ENCODE peak calls at places on chromosome 21, in seven cellular contexts. One of them, this sample, is unnamed.

GRCh38 chr21:36260030-36260787 is 59.8 kb upstream of the MORC3 start:
- DNase-seq in AG04449: peak
- DNase-seq in psoas muscle: no peak
- DNase-seq in fibroblast of pulmonary artery: peak
- DNase-seq in fibroblast of the aortic adventitia: peak
- DNase-seq in left lung: no peak
- DNase-seq in sigmoid colon: no peak
- DNase-seq in this sample: peak

GRCh38 chr21:29669416-29669815 is 270.4 kb downstream of the GRIK1 start:
- DNase-seq in AG04449: no peak
- DNase-seq in psoas muscle: no peak
- DNase-seq in fibroblast of pulmonary artery: no peak
- DNase-seq in fibroblast of the aortic adventitia: no peak
- DNase-seq in left lung: no peak
- DNase-seq in sigmoid colon: no peak
- DNase-seq in this sample: no peak

GRCh38 chr21:15943009-15943666 is 213.4 kb downstream of the USP25 start:
- DNase-seq in AG04449: no peak
- DNase-seq in psoas muscle: no peak
- DNase-seq in fibroblast of pulmonary artery: peak
- DNase-seq in fibroblast of the aortic adventitia: peak
- DNase-seq in left lung: no peak
- DNase-seq in sigmoid colon: no peak
- DNase-seq in this sample: no peak

GRCh38 chr21:15809065-15809464 is 79.3 kb downstream of the USP25 start:
- DNase-seq in AG04449: no peak
- DNase-seq in psoas muscle: no peak
- DNase-seq in fibroblast of pulmonary artery: no peak
- DNase-seq in fibroblast of the aortic adventitia: no peak
- DNase-seq in left lung: no peak
- DNase-seq in sigmoid colon: no peak
- DNase-seq in this sample: no peak

GRCh38 chr21:17492415-17493168 is 20.3 kb upstream of the CXADR start:
- DNase-seq in AG04449: no peak
- DNase-seq in psoas muscle: no peak
- DNase-seq in fibroblast of pulmonary artery: no peak
- DNase-seq in fibroblast of the aortic adventitia: no peak
- DNase-seq in left lung: no peak
- DNase-seq in sigmoid colon: no peak
- DNase-seq in this sample: peak

GRCh38 chr21:15775981-15776380 is 46.2 kb downstream of the USP25 start:
- DNase-seq in AG04449: peak
- DNase-seq in psoas muscle: no peak
- DNase-seq in fibroblast of pulmonary artery: peak
- DNase-seq in fibroblast of the aortic adventitia: peak
- DNase-seq in left lung: no peak
- DNase-seq in sigmoid colon: no peak
- DNase-seq in this sample: no peak

GRCh38 chr21:25493722-25494121 is 113.6 kb downstream of the MRPL39 start:
- DNase-seq in AG04449: no peak
- DNase-seq in psoas muscle: no peak
- DNase-seq in fibroblast of pulmonary artery: no peak
- DNase-seq in fibroblast of the aortic adventitia: no peak
- DNase-seq in left lung: no peak
- DNase-seq in sigmoid colon: no peak
- DNase-seq in this sample: no peak

GRCh38 chr21:21238882-21239400 is 240.7 kb downstream of the NCAM2 start:
- DNase-seq in AG04449: no peak
- DNase-seq in psoas muscle: no peak
- DNase-seq in fibroblast of pulmonary artery: no peak
- DNase-seq in fibroblast of the aortic adventitia: no peak
- DNase-seq in left lung: no peak
- DNase-seq in sigmoid colon: no peak
- DNase-seq in this sample: no peak

GRCh38 chr21:42769183-42769819 is 110.0 kb downstream of the WDR4 start:
- DNase-seq in AG04449: no peak
- DNase-seq in psoas muscle: no peak
- DNase-seq in fibroblast of pulmonary artery: no peak
- DNase-seq in fibroblast of the aortic adventitia: no peak
- DNase-seq in left lung: no peak
- DNase-seq in sigmoid colon: no peak
- DNase-seq in this sample: no peak

GRCh38 chr21:24955275-24955961 is 651.9 kb downstream of the MRPL39 start:
- DNase-seq in AG04449: no peak
- DNase-seq in psoas muscle: no peak
- DNase-seq in fibroblast of pulmonary artery: no peak
- DNase-seq in fibroblast of the aortic adventitia: no peak
- DNase-seq in left lung: no peak
- DNase-seq in sigmoid colon: no peak
- DNase-seq in this sample: no peak

GRCh38 chr21:34039678-34040382 is 33.5 kb upstream of the MRPS6 start:
- DNase-seq in AG04449: no peak
- DNase-seq in psoas muscle: no peak
- DNase-seq in fibroblast of pulmonary artery: no peak
- DNase-seq in fibroblast of the aortic adventitia: peak
- DNase-seq in left lung: no peak
- DNase-seq in sigmoid colon: no peak
- DNase-seq in this sample: no peak

GRCh38 chr21:28317177-28317950 is 675.3 kb downstream of the LTN1 start:
- DNase-seq in AG04449: no peak
- DNase-seq in psoas muscle: peak
- DNase-seq in fibroblast of pulmonary artery: no peak
- DNase-seq in fibroblast of the aortic adventitia: peak
- DNase-seq in left lung: no peak
- DNase-seq in sigmoid colon: no peak
- DNase-seq in this sample: no peak

GRCh38 chr21:14815001-14815400 is 249.8 kb downstream of the NRIP1 start:
- DNase-seq in AG04449: no peak
- DNase-seq in psoas muscle: no peak
- DNase-seq in fibroblast of pulmonary artery: no peak
- DNase-seq in fibroblast of the aortic adventitia: no peak
- DNase-seq in left lung: no peak
- DNase-seq in sigmoid colon: no peak
- DNase-seq in this sample: no peak

GRCh38 chr21:23694396-23694795 is 1912.9 kb downstream of the MRPL39 start:
- DNase-seq in AG04449: no peak
- DNase-seq in psoas muscle: no peak
- DNase-seq in fibroblast of pulmonary artery: no peak
- DNase-seq in fibroblast of the aortic adventitia: no peak
- DNase-seq in left lung: no peak
- DNase-seq in sigmoid colon: no peak
- DNase-seq in this sample: no peak

GRCh38 chr21:15935530-15935929 is 205.7 kb downstream of the USP25 start:
- DNase-seq in AG04449: no peak
- DNase-seq in psoas muscle: no peak
- DNase-seq in fibroblast of pulmonary artery: peak
- DNase-seq in fibroblast of the aortic adventitia: no peak
- DNase-seq in left lung: no peak
- DNase-seq in sigmoid colon: no peak
- DNase-seq in this sample: peak

GRCh38 chr21:16865612-16866011 is 647.2 kb upstream of the CXADR start:
- DNase-seq in AG04449: no peak
- DNase-seq in psoas muscle: no peak
- DNase-seq in fibroblast of pulmonary artery: no peak
- DNase-seq in fibroblast of the aortic adventitia: peak
- DNase-seq in left lung: no peak
- DNase-seq in sigmoid colon: no peak
- DNase-seq in this sample: no peak

GRCh38 chr21:29953690-29954089 is 13.9 kb upstream of the GRIK1 start:
- DNase-seq in AG04449: no peak
- DNase-seq in psoas muscle: no peak
- DNase-seq in fibroblast of pulmonary artery: no peak
- DNase-seq in fibroblast of the aortic adventitia: no peak
- DNase-seq in left lung: no peak
- DNase-seq in sigmoid colon: no peak
- DNase-seq in this sample: no peak

GRCh38 chr21:39029086-39029772 is 154.0 kb downstream of the PSMG1 start:
- DNase-seq in AG04449: peak
- DNase-seq in psoas muscle: no peak
- DNase-seq in fibroblast of pulmonary artery: peak
- DNase-seq in fibroblast of the aortic adventitia: peak
- DNase-seq in left lung: no peak
- DNase-seq in sigmoid colon: peak
- DNase-seq in this sample: no peak

GRCh38 chr21:17679002-17679600 is 66.4 kb upstream of the BTG3 start:
- DNase-seq in AG04449: peak
- DNase-seq in psoas muscle: no peak
- DNase-seq in fibroblast of pulmonary artery: peak
- DNase-seq in fibroblast of the aortic adventitia: peak
- DNase-seq in left lung: no peak
- DNase-seq in sigmoid colon: no peak
- DNase-seq in this sample: peak

GRCh38 chr21:25373126-25374082 is 233.9 kb downstream of the MRPL39 start:
- DNase-seq in AG04449: no peak
- DNase-seq in psoas muscle: no peak
- DNase-seq in fibroblast of pulmonary artery: no peak
- DNase-seq in fibroblast of the aortic adventitia: no peak
- DNase-seq in left lung: no peak
- DNase-seq in sigmoid colon: no peak
- DNase-seq in this sample: no peak

GRCh38 chr21:15592271-15592860 is 137.4 kb upstream of the USP25 start:
- DNase-seq in AG04449: no peak
- DNase-seq in psoas muscle: no peak
- DNase-seq in fibroblast of pulmonary artery: peak
- DNase-seq in fibroblast of the aortic adventitia: peak
- DNase-seq in left lung: no peak
- DNase-seq in sigmoid colon: no peak
- DNase-seq in this sample: peak

GRCh38 chr21:15617968-15618367 is 111.8 kb upstream of the USP25 start:
- DNase-seq in AG04449: no peak
- DNase-seq in psoas muscle: no peak
- DNase-seq in fibroblast of pulmonary artery: peak
- DNase-seq in fibroblast of the aortic adventitia: peak
- DNase-seq in left lung: no peak
- DNase-seq in sigmoid colon: no peak
- DNase-seq in this sample: no peak

GRCh38 chr21:34801519-34802132 is 132.8 kb downstream of the CLIC6 start:
- DNase-seq in AG04449: no peak
- DNase-seq in psoas muscle: no peak
- DNase-seq in fibroblast of pulmonary artery: peak
- DNase-seq in fibroblast of the aortic adventitia: no peak
- DNase-seq in left lung: no peak
- DNase-seq in sigmoid colon: no peak
- DNase-seq in this sample: no peak

GRCh38 chr21:36784942-36785341 is 86.0 kb downstream of the SIM2 start:
- DNase-seq in AG04449: no peak
- DNase-seq in psoas muscle: no peak
- DNase-seq in fibroblast of pulmonary artery: no peak
- DNase-seq in fibroblast of the aortic adventitia: no peak
- DNase-seq in left lung: no peak
- DNase-seq in sigmoid colon: no peak
- DNase-seq in this sample: no peak

GRCh38 chr21:17848228-17848627 is 29.1 kb upstream of the C21orf91 start:
- DNase-seq in AG04449: peak
- DNase-seq in psoas muscle: peak
- DNase-seq in fibroblast of pulmonary artery: peak
- DNase-seq in fibroblast of the aortic adventitia: peak
- DNase-seq in left lung: no peak
- DNase-seq in sigmoid colon: peak
- DNase-seq in this sample: peak

GRCh38 chr21:18354947-18355346 is 48.6 kb downstream of the TMPRSS15 start:
- DNase-seq in AG04449: no peak
- DNase-seq in psoas muscle: no peak
- DNase-seq in fibroblast of pulmonary artery: no peak
- DNase-seq in fibroblast of the aortic adventitia: peak
- DNase-seq in left lung: no peak
- DNase-seq in sigmoid colon: no peak
- DNase-seq in this sample: no peak

GRCh38 chr21:27584266-27584665 is 617.4 kb upstream of the ADAMTS5 start:
- DNase-seq in AG04449: no peak
- DNase-seq in psoas muscle: no peak
- DNase-seq in fibroblast of pulmonary artery: no peak
- DNase-seq in fibroblast of the aortic adventitia: no peak
- DNase-seq in left lung: no peak
- DNase-seq in sigmoid colon: no peak
- DNase-seq in this sample: no peak

GRCh38 chr21:25329227-25329626 is 278.1 kb downstream of the MRPL39 start:
- DNase-seq in AG04449: peak
- DNase-seq in psoas muscle: no peak
- DNase-seq in fibroblast of pulmonary artery: peak
- DNase-seq in fibroblast of the aortic adventitia: peak
- DNase-seq in left lung: no peak
- DNase-seq in sigmoid colon: no peak
- DNase-seq in this sample: peak

GRCh38 chr21:41426656-41427311 is 745 bp downstream of the MX1 start:
- DNase-seq in AG04449: no peak
- DNase-seq in psoas muscle: peak
- DNase-seq in fibroblast of pulmonary artery: no peak
- DNase-seq in fibroblast of the aortic adventitia: no peak
- DNase-seq in left lung: no peak
- DNase-seq in sigmoid colon: no peak
- DNase-seq in this sample: no peak
- H3K4me3 ChIP-seq in AG04449: peak
- H3K4me3 ChIP-seq in psoas muscle: peak
- H3K4me3 ChIP-seq in fibroblast of pulmonary artery: peak
- H3K4me3 ChIP-seq in fibroblast of the aortic adventitia: peak
- H3K4me3 ChIP-seq in left lung: peak
- H3K4me3 ChIP-seq in sigmoid colon: peak
- H3K4me3 ChIP-seq in this sample: peak

GRCh38 chr21:44845418-44846200 is 27.7 kb upstream of the SUMO3 start:
- DNase-seq in AG04449: no peak
- DNase-seq in psoas muscle: peak
- DNase-seq in fibroblast of pulmonary artery: peak
- DNase-seq in fibroblast of the aortic adventitia: peak
- DNase-seq in left lung: peak
- DNase-seq in sigmoid colon: peak
- DNase-seq in this sample: no peak
- TF ChIP-seq CTCF in AG04449: peak
- TF ChIP-seq CTCF in psoas muscle: peak
- TF ChIP-seq CTCF in fibroblast of pulmonary artery: peak
- TF ChIP-seq CTCF in fibroblast of the aortic adventitia: peak
- TF ChIP-seq CTCF in left lung: no peak
- TF ChIP-seq CTCF in sigmoid colon: no peak
- TF ChIP-seq CTCF in this sample: peak

GRCh38 chr21:40842197-40842552 is 4.8 kb downstream of the DSCAM start:
- DNase-seq in AG04449: no peak
- DNase-seq in psoas muscle: no peak
- DNase-seq in fibroblast of pulmonary artery: no peak
- DNase-seq in fibroblast of the aortic adventitia: no peak
- DNase-seq in left lung: no peak
- DNase-seq in sigmoid colon: no peak
- DNase-seq in this sample: no peak
- H3K4me3 ChIP-seq in AG04449: no peak
- H3K4me3 ChIP-seq in psoas muscle: no peak
- H3K4me3 ChIP-seq in fibroblast of pulmonary artery: no peak
- H3K4me3 ChIP-seq in fibroblast of the aortic adventitia: no peak
- H3K4me3 ChIP-seq in left lung: no peak
- H3K4me3 ChIP-seq in sigmoid colon: peak
- H3K4me3 ChIP-seq in this sample: no peak

DNA sequence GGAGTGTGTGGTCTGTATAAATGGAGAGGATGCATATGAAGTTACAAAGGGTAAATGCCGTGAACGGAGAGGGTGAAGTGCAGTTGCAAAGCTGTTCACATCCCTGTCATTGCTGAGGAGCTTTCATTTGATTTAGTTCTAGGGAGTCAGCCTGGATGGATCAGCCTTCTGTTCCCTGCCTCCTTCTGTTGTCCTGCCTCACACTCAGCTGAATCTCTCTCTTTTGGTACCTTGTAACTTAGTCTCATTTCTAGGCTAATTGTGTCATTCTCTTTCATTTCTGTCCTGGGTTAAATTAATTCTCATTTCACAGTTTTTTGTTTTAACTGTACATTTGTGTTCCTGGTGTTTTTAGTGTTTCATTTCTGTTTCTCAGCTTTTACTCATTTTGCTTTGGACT is 133.2 kb upstream of the COL6A1 start:
- DNase-seq in AG04449: no peak
- DNase-seq in psoas muscle: no peak
- DNase-seq in fibroblast of pulmonary artery: no peak
- DNase-seq in fibroblast of the aortic adventitia: no peak
- DNase-seq in left lung: no peak
- DNase-seq in sigmoid colon: no peak
- DNase-seq in this sample: no peak
- TF ChIP-seq CTCF in AG04449: no peak
- TF ChIP-seq CTCF in psoas muscle: no peak
- TF ChIP-seq CTCF in fibroblast of pulmonary artery: no peak
- TF ChIP-seq CTCF in fibroblast of the aortic adventitia: no peak
- TF ChIP-seq CTCF in left lung: no peak
- TF ChIP-seq CTCF in sigmoid colon: no peak
- TF ChIP-seq CTCF in this sample: no peak